ENCODE peak calls at places on chromosome 14, in four cellular contexts. Q is OCI-LY7, E is fibroblast of lung, B is keratinocyte. X is an unnamed sample. For H3K79me2, the result is how much of the 10 kb centered on the place peaks cover.

GRCh38 chr14:20690848-20691640 is 2.5 kb downstream of the ANG start:
- DNase-seq in Q (peak), E (peak), B (no peak), X (peak)

GRCh38 chr14:54362089-54362504 is 34.7 kb upstream of the CDKN3 start:
- DNase-seq in Q (no peak), E (no peak), B (no peak), X (no peak)

GRCh38 chr14:72699852-72700257 is 194.0 kb downstream of the DPF3 start:
- DNase-seq in Q (no peak), E (peak), B (no peak), X (peak)

GRCh38 chr14:93430889-93431670 is at the start of gene UNC79:
- DNase-seq in Q (no peak), E (peak), B (no peak), X (no peak)

GRCh38 chr14:85701763-85702162 is 171.8 kb downstream of the FLRT2 start:
- DNase-seq in Q (no peak), E (peak), B (no peak), X (no peak)

GRCh38 chr14:63186453-63186852 is 17.8 kb upstream of the RHOJ start:
- DNase-seq in Q (no peak), E (peak), B (no peak), X (peak)

GRCh38 chr14:101584049-101584859 is 23.0 kb downstream of the DIO3 start:
- DNase-seq in Q (no peak), E (no peak), B (no peak), X (no peak)

GRCh38 chr14:70269582-70269981 is 80.8 kb upstream of the SLC8A3 start:
- DNase-seq in Q (no peak), E (no peak), B (no peak), X (no peak)

GRCh38 chr14:103657466-103657865 is 28.5 kb downstream of the KLC1 start:
- DNase-seq in Q (no peak), E (peak), B (no peak), X (peak)

GRCh38 chr14:92473261-92473946 is 40.2 kb upstream of the RIN3 start:
- DNase-seq in Q (no peak), E (peak), B (no peak), X (no peak)

GRCh38 chr14:34733245-34733644 is 18.9 kb upstream of the CFL2 start:
- DNase-seq in Q (no peak), E (peak), B (no peak), X (no peak)

GRCh38 chr14:35366048-35366428 is 38.5 kb downstream of the NFKBIA start:
- DNase-seq in Q (no peak), E (peak), B (no peak), X (peak)

GRCh38 chr14:60862283-60862682 is 118.6 kb downstream of the TRMT5 start:
- DNase-seq in Q (no peak), E (no peak), B (no peak), X (peak)

GRCh38 chr14:24443053-24443683 is 592 bp upstream of the SDR39U1 start:
- DNase-seq in Q (no peak), E (no peak), B (no peak), X (peak)

GRCh38 chr14:100110801-100111200 is 45.6 kb downstream of the EVL start:
- DNase-seq in Q (no peak), E (no peak), B (no peak), X (no peak)

GRCh38 chr14:74457511-74457910 is 31.5 kb upstream of the SYNDIG1L start:
- DNase-seq in Q (no peak), E (no peak), B (no peak), X (no peak)

GRCh38 chr14:81095539-81095938 is 125.2 kb downstream of the GTF2A1 start:
- DNase-seq in Q (no peak), E (no peak), B (no peak), X (no peak)

GRCh38 chr14:23562822-23563472 is 4.6 kb downstream of the AP1G2 start:
- DNase-seq in Q (peak), E (peak), B (no peak), X (peak)

GRCh38 chr14:81170104-81170828 is 50.5 kb downstream of the GTF2A1 start:
- DNase-seq in Q (peak), E (peak), B (peak), X (peak)

GRCh38 chr14:22002860-22003284 is 329.3 kb upstream of the OR4E1 start:
- DNase-seq in Q (peak), E (no peak), B (no peak), X (no peak)

GRCh38 chr14:29222671-29223268 is 456.2 kb downstream of the FOXG1 start:
- DNase-seq in Q (no peak), E (peak), B (no peak), X (peak)

GRCh38 chr14:38961136-38961535 is 141.9 kb downstream of the SEC23A start:
- DNase-seq in Q (no peak), E (peak), B (no peak), X (no peak)

GRCh38 chr14:21063479-21063878 is 5.9 kb downstream of the RNASE8 start:
- DNase-seq in Q (no peak), E (peak), B (no peak), X (no peak)

GRCh38 chr14:20662968-20663731 is 21.2 kb upstream of the RNASE4 start:
- DNase-seq in Q (peak), E (peak), B (peak), X (peak)

GRCh38 chr14:101464310-101464983 is 96.8 kb upstream of the DIO3 start:
- DNase-seq in Q (no peak), E (no peak), B (no peak), X (no peak)

GRCh38 chr14:33738029-33738428 is 212.8 kb downstream of the EGLN3 start:
- DNase-seq in Q (no peak), E (no peak), B (no peak), X (no peak)

GRCh38 chr14:98915625-98916024 is 356.4 kb downstream of the BCL11B start:
- DNase-seq in Q (no peak), E (no peak), B (no peak), X (no peak)

GRCh38 chr14:95662376-95663186 is 23.6 kb upstream of the TCL1B start:
- DNase-seq in Q (peak), E (no peak), B (no peak), X (no peak)

GRCh38 chr14:26173581-26173980 is 424.3 kb downstream of the NOVA1 start:
- DNase-seq in Q (no peak), E (no peak), B (no peak), X (no peak)

GRCh38 chr14:46091819-46092218 is 559.8 kb downstream of the RPL10L start:
- DNase-seq in Q (no peak), E (no peak), B (no peak), X (peak)

GRCh38 chr14:50725761-50726160 is 57.7 kb upstream of the SAV1 start:
- DNase-seq in Q (no peak), E (no peak), B (no peak), X (no peak)

GRCh38 chr14:50717826-50718225 is 49.7 kb upstream of the SAV1 start:
- DNase-seq in Q (no peak), E (no peak), B (no peak), X (no peak)

GRCh38 chr14:50718949-50719348 is 50.8 kb upstream of the SAV1 start:
- DNase-seq in Q (no peak), E (no peak), B (no peak), X (no peak)

GRCh38 chr14:50714452-50715073 is 46.5 kb upstream of the SAV1 start:
- DNase-seq in Q (peak), E (peak), B (no peak), X (peak)

GRCh38 chr14:50719911-50720759 is 52.0 kb upstream of the SAV1 start:
- DNase-seq in Q (no peak), E (peak), B (no peak), X (no peak)
- H3K79me2 ChIP-seq in Q (under half), E (under half), B (under half), X (under half)

GRCh38 chr14:104786091-104786586 is 9.4 kb downstream of the AKT1 start:
- DNase-seq in Q (no peak), E (no peak), B (no peak), X (no peak)
- H3K79me2 ChIP-seq in Q (under half), E (under half), B (half or more), X (under half)

GRCh38 chr14:67674139-67674479 is 323 bp downstream of the VTI1B start:
- DNase-seq in Q (peak), E (peak), B (no peak), X (peak)

GRCh38 chr14:67675219-67675582 is 769 bp upstream of the VTI1B start:
- DNase-seq in Q (no peak), E (no peak), B (no peak), X (peak)

GRCh38 chr14:67674480-67675218 is at the start of gene VTI1B:
- DNase-seq in Q (peak), E (peak), B (no peak), X (peak)

GRCh38 chr14:67668559-67668958 is 5.9 kb downstream of the VTI1B start:
- DNase-seq in Q (no peak), E (no peak), B (no peak), X (no peak)

DNA sequence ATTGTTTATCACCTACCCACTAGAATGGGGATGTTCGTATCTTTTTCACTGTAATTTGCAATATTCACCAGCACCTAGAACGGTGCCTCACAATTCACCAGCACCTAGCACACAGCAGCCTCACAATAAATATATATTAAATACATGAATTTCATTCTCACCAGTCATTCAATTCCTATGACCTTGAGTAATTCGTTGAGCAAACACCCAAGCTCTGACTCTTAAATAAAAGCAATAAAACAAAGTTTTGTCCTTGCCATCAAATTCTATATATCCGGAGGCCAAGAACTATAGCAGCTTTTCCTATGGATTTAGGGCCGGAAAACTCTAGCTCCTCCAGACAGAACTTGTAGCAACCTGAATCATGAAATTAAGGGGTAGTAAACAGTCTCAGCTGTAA is 981 bp downstream of the VTI1B start:
- DNase-seq in Q (no peak), E (peak), B (no peak), X (peak)
- H3K79me2 ChIP-seq in Q (under half), E (under half), B (half or more), X (under half)

DNA sequence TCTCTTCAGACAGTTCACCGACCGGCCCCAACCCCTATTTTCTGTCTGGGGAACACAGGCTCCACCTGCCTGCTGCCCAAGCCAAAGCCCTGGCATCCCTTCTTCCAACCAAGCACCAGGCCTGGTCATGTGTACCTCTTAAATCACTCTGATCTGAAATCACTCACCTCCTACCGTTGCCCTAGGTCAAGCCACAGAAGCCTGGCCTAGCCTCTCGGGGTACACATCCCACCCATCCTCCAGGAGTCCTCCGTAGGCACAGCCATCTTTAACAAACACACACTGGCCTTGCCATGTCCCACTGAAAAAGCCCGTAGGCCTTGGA is 81.8 kb downstream of the IRF2BPL start:
- DNase-seq in Q (no peak), E (no peak), B (no peak), X (no peak)
- H3K79me2 ChIP-seq in Q (under half), E (under half), B (under half), X (under half)

GRCh38 chr14:52873096-52873495 is 77.8 kb downstream of the FERMT2 start:
- DNase-seq in Q (no peak), E (no peak), B (no peak), X (no peak)
- H3K79me2 ChIP-seq in Q (under half), E (under half), B (under half), X (under half)